ENCODE peak calls at places on chromosomes 16 and 17, in nine cellular contexts. T is left ventricle myocardium inferior; Q is choroid plexus epithelial cell; S is fibroblast of lung; E is body of pancreas; R is IMR-90; U is CD8-positive, alpha-beta T cell; J is Calu3; P is cardiac fibroblast. O is an unnamed sample.

GRCh38 chr16:68917541-68917940 is 74.2 kb downstream of the TANGO6 start:
- DNase-seq in T (no peak), Q (no peak), S (no peak), E (no peak), R (no peak), U (no peak), J (no peak), P (no peak), O (no peak)

GRCh38 chr17:60901806-60902205 is 224.2 kb downstream of the BCAS3 start:
- DNase-seq in T (no peak), Q (peak; percentile 76), S (peak; percentile 85), E (no peak), R (peak; percentile 81), U (no peak), J (no peak), P (peak; percentile 65), O (no peak)

GRCh38 chr16:79599837-79600635 is 501 bp downstream of the MAF start:
- DNase-seq in T (peak; percentile 73), Q (peak; percentile 49), S (peak; percentile 73), E (peak; percentile 42), R (no peak), U (peak; percentile 4), J (peak; percentile 58), P (peak; percentile 48), O (peak; percentile 49)

GRCh38 chr17:83096401-83097220 is 17.2 kb downstream of the METRNL start:
- DNase-seq in T (no peak), Q (no peak), S (no peak), E (peak; percentile 90), R (no peak), U (no peak), J (peak; percentile 80), P (no peak), O (no peak)

GRCh38 chr16:15961060-15961511 is 11.7 kb downstream of the ABCC1 start:
- DNase-seq in T (no peak), Q (peak; percentile 60), S (peak; percentile 47), E (no peak), R (peak; percentile 68), U (peak; percentile 34), J (no peak), P (no peak), O (no peak)

GRCh38 chr17:14010999-14011692 is 58.2 kb upstream of the COX10 start:
- DNase-seq in T (no peak), Q (no peak), S (no peak), E (no peak), R (no peak), U (no peak), J (no peak), P (no peak), O (no peak)

GRCh38 chr17:45020354-45021138 is 30.9 kb downstream of the DCAKD start:
- DNase-seq in T (no peak), Q (peak; percentile 71), S (peak; percentile 58), E (peak; percentile 59), R (peak; percentile 22), U (no peak), J (peak; percentile 30), P (peak; percentile 65), O (no peak)

GRCh38 chr16:80056334-80056733 is 455.8 kb upstream of the MAF start:
- DNase-seq in T (no peak), Q (peak; percentile 76), S (no peak), E (no peak), R (peak; percentile 20), U (no peak), J (no peak), P (peak; percentile 4), O (no peak)

GRCh38 chr17:36845916-36846315 is 91.4 kb upstream of the LHX1 start:
- DNase-seq in T (no peak), Q (no peak), S (no peak), E (no peak), R (no peak), U (no peak), J (no peak), P (no peak), O (no peak)

GRCh38 chr17:43410557-43411368 is 12.0 kb downstream of the ARL4D start:
- DNase-seq in T (no peak), Q (no peak), S (no peak), E (no peak), R (no peak), U (no peak), J (no peak), P (no peak), O (no peak)

GRCh38 chr16:66903544-66904427 is 14.9 kb downstream of the CDH16 start:
- DNase-seq in T (peak; percentile 83), Q (no peak), S (no peak), E (no peak), R (no peak), U (no peak), J (no peak), P (no peak), O (no peak)

GRCh38 chr16:49556252-49557069 is 182.9 kb downstream of the C16orf78 start:
- DNase-seq in T (no peak), Q (peak; percentile 83), S (peak; percentile 54), E (no peak), R (peak; percentile 35), U (no peak), J (no peak), P (peak; percentile 67), O (peak; percentile 18)

GRCh38 chr16:54102888-54103866 is 183.4 kb downstream of the IRX3 start:
- DNase-seq in T (no peak), Q (no peak), S (no peak), E (no peak), R (no peak), U (no peak), J (no peak), P (no peak), O (no peak)

GRCh38 chr16:22638393-22639206 is 127.9 kb downstream of the NPIPB5 start:
- DNase-seq in T (no peak), Q (peak; percentile 12), S (peak; percentile 22), E (no peak), R (no peak), U (no peak), J (no peak), P (no peak), O (no peak)

GRCh38 chr17:1714980-1715802 is 5.0 kb upstream of the TLCD2 start:
- DNase-seq in T (peak; percentile 94), Q (peak; percentile 93), S (peak; percentile 95), E (peak; percentile 94), R (peak; percentile 88), U (no peak), J (peak; percentile 89), P (peak; percentile 97), O (peak; percentile 35)

GRCh38 chr16:56871172-56871593 is 6.2 kb downstream of the SLC12A3 start:
- DNase-seq in T (no peak), Q (peak; percentile 60), S (peak; percentile 33), E (peak; percentile 58), R (peak; percentile 53), U (no peak), J (peak; percentile 10), P (peak; percentile 41), O (no peak)
- TF ChIP-seq CTCF in T (no peak), Q (no peak), S (no peak), E (no peak), R (peak; percentile 12), U (no peak), J (no peak), P (peak; percentile 6), O (no peak)

GRCh38 chr17:19255279-19255678 is 18.1 kb downstream of the EPN2 start:
- DNase-seq in T (no peak), Q (no peak), S (no peak), E (no peak), R (no peak), U (no peak), J (no peak), P (no peak), O (no peak)
- TF ChIP-seq CTCF in T (no peak), Q (no peak), S (no peak), E (no peak), R (no peak), U (no peak), J (no peak), P (no peak), O (no peak)

GRCh38 chr17:80025140-80025539 is 10.5 kb downstream of the TBC1D16 start:
- DNase-seq in T (no peak), Q (no peak), S (no peak), E (no peak), R (no peak), U (no peak), J (no peak), P (no peak), O (no peak)

GRCh38 chr17:80025796-80026195 is 9.9 kb downstream of the TBC1D16 start:
- DNase-seq in T (no peak), Q (peak; percentile 34), S (peak; percentile 53), E (no peak), R (peak; percentile 59), U (no peak), J (no peak), P (no peak), O (no peak)

GRCh38 chr17:80027043-80027435 is 8.6 kb downstream of the TBC1D16 start:
- DNase-seq in T (no peak), Q (no peak), S (no peak), E (no peak), R (no peak), U (no peak), J (no peak), P (no peak), O (no peak)

GRCh38 chr17:80028030-80028429 is 7.6 kb downstream of the TBC1D16 start:
- DNase-seq in T (no peak), Q (no peak), S (no peak), E (peak; percentile 76), R (no peak), U (no peak), J (no peak), P (no peak), O (no peak)

DNA sequence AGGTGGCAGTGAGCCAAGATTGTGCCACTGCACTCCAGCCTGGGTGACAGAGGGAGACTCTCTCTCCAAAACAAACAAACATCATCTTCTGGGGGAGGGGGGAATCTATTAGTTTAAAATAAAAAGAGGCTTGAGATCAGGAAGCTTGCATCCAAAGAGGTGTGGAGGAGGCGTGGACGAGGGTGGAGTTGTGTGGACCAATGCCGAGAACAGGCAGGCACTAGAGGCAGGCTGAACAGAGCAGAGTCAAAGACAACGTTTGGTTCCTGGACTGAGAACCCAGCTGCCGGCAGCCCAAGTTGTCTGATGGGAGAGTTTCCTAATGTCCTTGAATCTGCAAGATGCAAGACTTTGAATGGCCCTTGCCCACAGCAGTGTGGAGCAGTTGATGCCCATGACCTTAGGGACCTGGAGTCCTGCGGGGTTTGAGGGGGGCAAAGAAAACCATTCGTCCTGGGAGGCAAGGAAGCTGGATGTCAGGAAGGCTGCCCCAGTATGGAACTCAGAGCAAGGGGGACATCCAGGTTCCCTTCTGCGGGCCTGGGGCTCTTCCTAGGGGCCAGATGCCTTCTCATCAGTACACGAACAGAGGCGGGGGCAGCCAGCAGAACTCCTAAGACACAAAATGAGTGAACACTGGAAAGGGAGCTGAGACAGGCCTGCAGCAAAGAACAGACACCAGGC is 9.2 kb downstream of the TBC1D16 start:
- DNase-seq in T (no peak), Q (no peak), S (no peak), E (peak; percentile 82), R (no peak), U (no peak), J (no peak), P (no peak), O (no peak)
- TF ChIP-seq CTCF in T (no peak), Q (no peak), S (no peak), E (no peak), R (no peak), U (no peak), J (no peak), P (no peak), O (no peak)

DNA sequence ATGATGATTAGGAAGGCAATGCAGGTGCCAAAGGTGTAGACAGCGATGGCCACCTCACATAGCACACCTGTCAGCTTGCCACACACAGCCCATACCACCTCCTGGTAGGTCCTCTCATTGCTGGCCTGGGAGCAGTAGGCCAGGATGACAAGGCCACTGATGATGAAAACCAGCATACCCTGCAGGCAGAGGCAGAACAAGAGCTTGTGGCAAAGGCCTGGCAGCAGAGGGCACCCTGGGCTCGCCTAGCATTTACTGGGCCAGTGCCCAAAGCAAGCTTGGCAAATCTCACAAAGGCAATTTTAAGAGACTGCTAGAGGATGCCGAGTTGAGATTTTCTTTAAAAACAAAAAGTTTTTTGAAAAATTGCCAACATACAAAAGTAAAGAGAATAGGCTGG is 5.9 kb downstream of the SLC38A7 start:
- DNase-seq in T (peak; percentile 37), Q (no peak), S (peak; percentile 24), E (peak; percentile 24), R (no peak), U (no peak), J (peak; percentile 30), P (peak; percentile 57), O (no peak)
- TF ChIP-seq CTCF in T (peak; percentile 57), Q (no peak), S (no peak), E (no peak), R (no peak), U (no peak), J (no peak), P (peak; percentile 16), O (no peak)

O was measured in neural crest cell.